ENCODE peak calls at places on chromosomes 12 and 14, in eight cellular contexts. B is transverse colon, X is vagina, P is HCT116, G is stomach, O is prostate gland, V is suprapubic skin, F is GM12878. U is an unnamed sample.

GRCh38 chr12:3651585-3652424 is 101.1 kb downstream of the CRACR2A start:
- DNase-seq in B (no peak), X (no peak), P (no peak), G (no peak), O (no peak), V (no peak), F (no peak), U (no peak)

GRCh38 chr12:66692986-66693385 is 14.1 kb upstream of the GRIP1 start:
- DNase-seq in B (no peak), X (no peak), P (no peak), G (no peak), O (no peak), V (no peak), F (no peak), U (no peak)

GRCh38 chr14:105087963-105088811 is 23.0 kb upstream of the GPR132 start:
- DNase-seq in B (peak; percentile 31), X (no peak), P (no peak), G (peak; percentile 23), O (no peak), V (peak; percentile 78), F (no peak), U (peak; percentile 49)

GRCh38 chr12:71477046-71477445 is 37.4 kb downstream of the LGR5 start:
- DNase-seq in B (no peak), X (no peak), P (no peak), G (no peak), O (no peak), V (no peak), F (no peak), U (no peak)

GRCh38 chr12:111766608-111767361 is at the start of gene ALDH2:
- DNase-seq in B (peak; percentile 84), X (no peak), P (peak; percentile 6), G (peak; percentile 83), O (peak; percentile 81), V (peak; percentile 84), F (no peak), U (peak; percentile 74)

GRCh38 chr14:60114881-60115280 is 23.2 kb downstream of the PCNX4 start:
- DNase-seq in B (no peak), X (no peak), P (no peak), G (no peak), O (no peak), V (no peak), F (no peak), U (no peak)

GRCh38 chr12:28620281-28620680 is 430.0 kb downstream of the CCDC91 start:
- DNase-seq in B (no peak), X (no peak), P (no peak), G (no peak), O (no peak), V (no peak), F (no peak), U (no peak)

GRCh38 chr12:41061189-41061588 is 126.9 kb upstream of the PDZRN4 start:
- DNase-seq in B (no peak), X (no peak), P (no peak), G (no peak), O (peak; percentile 72), V (no peak), F (no peak), U (no peak)

GRCh38 chr14:67516679-67517078 is 16.4 kb upstream of the PLEKHH1 start:
- DNase-seq in B (no peak), X (no peak), P (no peak), G (no peak), O (no peak), V (no peak), F (no peak), U (no peak)

GRCh38 chr12:43973385-43973784 is 137.5 kb downstream of the TMEM117 start:
- DNase-seq in B (no peak), X (no peak), P (no peak), G (no peak), O (no peak), V (no peak), F (no peak), U (no peak)

GRCh38 chr14:69712637-69713088 is 54.3 kb upstream of the SRSF5 start:
- DNase-seq in B (peak; percentile 83), X (no peak), P (no peak), G (peak; percentile 70), O (peak; percentile 64), V (no peak), F (no peak), U (peak; percentile 63)

GRCh38 chr14:101446387-101446969 is 114.8 kb upstream of the DIO3 start:
- DNase-seq in B (no peak), X (peak; percentile 74), P (no peak), G (no peak), O (no peak), V (no peak), F (no peak), U (no peak)

GRCh38 chr14:59707778-59708635 is 131.4 kb upstream of the CCDC175 start:
- DNase-seq in B (no peak), X (no peak), P (no peak), G (no peak), O (no peak), V (no peak), F (no peak), U (no peak)

GRCh38 chr12:77685112-77685511 is 145.6 kb upstream of the NAV3 start:
- DNase-seq in B (peak; percentile 47), X (no peak), P (peak; percentile 71), G (peak; percentile 58), O (peak; percentile 47), V (peak; percentile 62), F (peak; percentile 7), U (peak; percentile 37)

GRCh38 chr12:120015313-120015712 is 26.3 kb downstream of the BICDL1 start:
- DNase-seq in B (no peak), X (no peak), P (no peak), G (no peak), O (no peak), V (no peak), F (peak; percentile 35), U (no peak)

GRCh38 chr14:76390621-76391020 is 14.7 kb downstream of the ESRRB start:
- DNase-seq in B (no peak), X (no peak), P (no peak), G (no peak), O (no peak), V (no peak), F (no peak), U (no peak)

GRCh38 chr12:65631621-65632111 is 192.6 kb upstream of the HMGA2 start:
- DNase-seq in B (no peak), X (no peak), P (peak; percentile 97), G (no peak), O (no peak), V (peak; percentile 62), F (no peak), U (no peak)

GRCh38 chr12:65632131-65632855 is 192.0 kb upstream of the HMGA2 start:
- DNase-seq in B (no peak), X (no peak), P (no peak), G (no peak), O (no peak), V (no peak), F (no peak), U (no peak)

GRCh38 chr12:65634061-65634460 is 190.2 kb upstream of the HMGA2 start:
- DNase-seq in B (no peak), X (no peak), P (no peak), G (no peak), O (no peak), V (no peak), F (no peak), U (no peak)

GRCh38 chr12:65628061-65628460 is 196.2 kb upstream of the HMGA2 start:
- DNase-seq in B (no peak), X (no peak), P (no peak), G (no peak), O (no peak), V (no peak), F (no peak), U (no peak)

DNA sequence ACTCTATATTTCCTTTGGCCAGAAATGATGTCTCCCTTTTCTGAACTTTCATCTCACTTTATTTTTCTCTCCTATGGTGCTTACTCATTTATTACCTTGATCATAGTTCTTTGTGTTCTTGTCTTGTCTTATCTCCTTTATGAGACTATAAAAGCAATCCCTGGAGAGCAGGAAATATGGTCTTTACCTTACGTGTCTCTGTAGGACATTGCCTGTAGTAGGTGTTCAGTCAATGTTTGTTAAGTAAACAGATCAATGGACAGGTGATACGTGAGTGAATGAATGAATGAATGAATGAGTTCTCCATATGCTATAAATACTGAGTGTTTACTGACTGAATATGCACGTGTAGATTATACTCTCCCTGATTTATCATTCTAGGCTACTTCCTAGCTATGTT is 193.7 kb upstream of the HMGA2 start:
- DNase-seq in B (no peak), X (no peak), P (no peak), G (no peak), O (no peak), V (no peak), F (no peak), U (no peak)
- H3K4me1 ChIP-seq in B (no peaks in the 10 kb centered on the region), X (peaks cover 11% of the 10 kb centered on the region), P (peaks cover 69% of the 10 kb centered on the region), G (no peaks in the 10 kb centered on the region), O (no peaks in the 10 kb centered on the region), V (peaks cover 30% of the 10 kb centered on the region), F (no peaks in the 10 kb centered on the region), U (no peaks in the 10 kb centered on the region)

DNA sequence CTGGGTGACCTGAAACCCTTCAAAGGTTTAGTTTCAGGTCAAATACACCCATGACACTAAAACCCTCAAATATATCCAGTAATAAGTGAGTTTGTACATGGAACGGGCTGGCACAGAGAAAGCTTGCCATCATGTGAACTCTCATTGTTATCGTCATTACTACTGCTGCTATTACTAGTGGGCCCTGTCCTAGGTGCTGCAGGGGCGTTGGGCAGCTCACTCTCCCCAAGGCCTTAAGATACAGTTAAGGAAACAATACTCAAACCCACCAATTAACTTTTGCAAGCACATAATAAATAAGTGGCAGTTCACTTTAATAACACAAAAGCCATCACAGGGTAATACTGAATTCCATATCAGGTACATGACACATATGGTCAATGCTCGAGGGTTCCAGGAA is 71.3 kb downstream of the SPTB start:
- DNase-seq in B (no peak), X (no peak), P (no peak), G (no peak), O (no peak), V (no peak), F (no peak), U (no peak)
- TF ChIP-seq POLR2A in B (no peak), X (no peak), P (no peak), G (no peak), O (no peak), V (no peak), F (no peak), U (no peak)

DNA sequence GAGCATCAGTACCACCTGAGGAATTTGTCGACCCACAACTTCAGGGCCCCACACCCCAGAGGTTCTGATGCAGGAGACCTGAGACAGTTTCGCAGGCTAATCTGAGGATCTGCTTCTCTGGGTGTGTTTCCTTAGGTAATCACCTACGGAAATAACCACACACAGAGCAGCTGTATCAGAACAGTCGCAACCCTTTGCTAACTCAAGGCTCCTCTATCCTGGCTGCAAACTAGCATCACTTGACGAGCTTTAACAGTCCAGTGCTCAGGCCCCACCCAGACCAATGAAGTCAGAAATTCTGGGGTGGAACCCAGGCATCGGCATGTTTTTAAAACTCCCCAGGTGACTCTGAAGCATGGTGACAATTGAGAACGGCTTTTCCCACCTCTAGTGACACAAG is 20.7 kb downstream of the SLC7A7 start:
- DNase-seq in B (peak; percentile 30), X (no peak), P (no peak), G (no peak), O (no peak), V (no peak), F (peak; percentile 79), U (no peak)
- TF ChIP-seq POLR2AphosphoS5 in B (no peak), X (no peak), P (no peak), G (no peak), O (no peak), V (no peak), F (peak; percentile 30), U (no peak)

DNA sequence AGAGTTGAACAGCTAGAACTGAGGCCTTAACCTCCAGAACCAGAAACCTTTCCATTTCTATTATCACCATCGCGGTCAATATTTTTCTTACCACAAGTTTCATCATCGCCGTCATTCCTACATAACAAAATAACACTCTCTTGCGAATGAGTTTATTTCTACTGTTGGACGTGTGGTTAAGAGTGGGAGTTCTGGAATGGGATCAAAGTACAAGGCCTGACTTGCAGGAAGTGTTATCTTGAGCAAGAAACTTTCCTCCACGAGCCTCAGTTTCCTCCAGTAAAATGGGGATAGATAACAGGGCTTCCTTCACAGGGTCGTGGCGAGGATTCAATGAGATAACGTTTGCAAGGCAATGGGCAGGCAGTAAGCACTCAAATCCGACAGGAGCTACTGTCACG is 652 bp downstream of the SART3 start:
- DNase-seq in B (no peak), X (no peak), P (no peak), G (no peak), O (no peak), V (no peak), F (no peak), U (no peak)
- H3K4me1 ChIP-seq in B (peaks cover 50% of the 10 kb centered on the region), X (peaks cover 80% of the 10 kb centered on the region), P (peaks cover 37% of the 10 kb centered on the region), G (peaks cover 34% of the 10 kb centered on the region), O (no peaks in the 10 kb centered on the region), V (peaks cover 65% of the 10 kb centered on the region), F (peaks cover 21% of the 10 kb centered on the region), U (peaks cover 6% of the 10 kb centered on the region)

U was measured in breast epithelium.